ENCODE peak calls at places on chromosomes 2 and 18, in six cellular contexts. One of them, this sample, is unnamed. For H3K36me3, the result is how much of the 10 kb centered on the place peaks cover.

GRCh38 chr2:73268831-73269685 is 15.2 kb downstream of the FBXO41 start:
- DNase-seq in neural progenitor cell: peak
- DNase-seq in esophagus squamous epithelium: no peak
- DNase-seq in astrocyte: no peak
- DNase-seq in tibial artery: no peak
- DNase-seq in lower lobe of right lung: no peak
- DNase-seq in this sample: no peak

GRCh38 chr2:71277536-71278103 is 50.7 kb upstream of the PAIP2B start:
- DNase-seq in neural progenitor cell: peak
- DNase-seq in esophagus squamous epithelium: no peak
- DNase-seq in astrocyte: peak
- DNase-seq in tibial artery: no peak
- DNase-seq in lower lobe of right lung: peak
- DNase-seq in this sample: no peak

GRCh38 chr2:26687328-26687727 is 5.2 kb upstream of the KCNK3 start:
- DNase-seq in neural progenitor cell: no peak
- DNase-seq in esophagus squamous epithelium: no peak
- DNase-seq in astrocyte: no peak
- DNase-seq in tibial artery: no peak
- DNase-seq in lower lobe of right lung: no peak
- DNase-seq in this sample: no peak

GRCh38 chr18:10202947-10203346 is 251.5 kb upstream of the APCDD1 start:
- DNase-seq in neural progenitor cell: peak
- DNase-seq in esophagus squamous epithelium: no peak
- DNase-seq in astrocyte: no peak
- DNase-seq in tibial artery: no peak
- DNase-seq in lower lobe of right lung: no peak
- DNase-seq in this sample: no peak

GRCh38 chr2:218583983-218584850 is 15.6 kb downstream of the CNOT9 start:
- DNase-seq in neural progenitor cell: no peak
- DNase-seq in esophagus squamous epithelium: no peak
- DNase-seq in astrocyte: no peak
- DNase-seq in tibial artery: no peak
- DNase-seq in lower lobe of right lung: no peak
- DNase-seq in this sample: no peak

GRCh38 chr2:74845217-74845751 is 11.4 kb downstream of the HK2 start:
- DNase-seq in neural progenitor cell: peak
- DNase-seq in esophagus squamous epithelium: peak
- DNase-seq in astrocyte: peak
- DNase-seq in tibial artery: peak
- DNase-seq in lower lobe of right lung: peak
- DNase-seq in this sample: peak

GRCh38 chr2:27083410-27084296 is 2.9 kb upstream of the KHK start:
- DNase-seq in neural progenitor cell: no peak
- DNase-seq in esophagus squamous epithelium: no peak
- DNase-seq in astrocyte: no peak
- DNase-seq in tibial artery: no peak
- DNase-seq in lower lobe of right lung: no peak
- DNase-seq in this sample: peak

GRCh38 chr2:31020713-31021112 is 117.5 kb downstream of the GALNT14 start:
- DNase-seq in neural progenitor cell: no peak
- DNase-seq in esophagus squamous epithelium: no peak
- DNase-seq in astrocyte: no peak
- DNase-seq in tibial artery: no peak
- DNase-seq in lower lobe of right lung: no peak
- DNase-seq in this sample: no peak

GRCh38 chr2:119760876-119761275 is 1.2 kb downstream of the PTPN4 start:
- DNase-seq in neural progenitor cell: no peak
- DNase-seq in esophagus squamous epithelium: no peak
- DNase-seq in astrocyte: no peak
- DNase-seq in tibial artery: no peak
- DNase-seq in lower lobe of right lung: no peak
- DNase-seq in this sample: no peak

GRCh38 chr2:86764661-86765307 is 25.9 kb downstream of the CD8A start:
- DNase-seq in neural progenitor cell: peak
- DNase-seq in esophagus squamous epithelium: no peak
- DNase-seq in astrocyte: peak
- DNase-seq in tibial artery: no peak
- DNase-seq in lower lobe of right lung: no peak
- DNase-seq in this sample: no peak

GRCh38 chr18:7021994-7022840 is 95.4 kb downstream of the LAMA1 start:
- DNase-seq in neural progenitor cell: peak
- DNase-seq in esophagus squamous epithelium: no peak
- DNase-seq in astrocyte: no peak
- DNase-seq in tibial artery: no peak
- DNase-seq in lower lobe of right lung: no peak
- DNase-seq in this sample: no peak

GRCh38 chr2:62578837-62579640 is 73.0 kb upstream of the TMEM17 start:
- DNase-seq in neural progenitor cell: no peak
- DNase-seq in esophagus squamous epithelium: no peak
- DNase-seq in astrocyte: peak
- DNase-seq in tibial artery: no peak
- DNase-seq in lower lobe of right lung: no peak
- DNase-seq in this sample: no peak

GRCh38 chr18:68714356-68714706 is 577 bp downstream of the TMX3 start:
- DNase-seq in neural progenitor cell: peak
- DNase-seq in esophagus squamous epithelium: no peak
- DNase-seq in astrocyte: no peak
- DNase-seq in tibial artery: peak
- DNase-seq in lower lobe of right lung: peak
- DNase-seq in this sample: no peak

GRCh38 chr2:151974997-151975396 is 123.8 kb downstream of the CACNB4 start:
- DNase-seq in neural progenitor cell: no peak
- DNase-seq in esophagus squamous epithelium: no peak
- DNase-seq in astrocyte: no peak
- DNase-seq in tibial artery: no peak
- DNase-seq in lower lobe of right lung: no peak
- DNase-seq in this sample: no peak

GRCh38 chr2:151973013-151973900 is 125.6 kb downstream of the CACNB4 start:
- DNase-seq in neural progenitor cell: peak
- DNase-seq in esophagus squamous epithelium: no peak
- DNase-seq in astrocyte: no peak
- DNase-seq in tibial artery: no peak
- DNase-seq in lower lobe of right lung: no peak
- DNase-seq in this sample: no peak

GRCh38 chr2:151971301-151972072 is 127.4 kb downstream of the CACNB4 start:
- DNase-seq in neural progenitor cell: no peak
- DNase-seq in esophagus squamous epithelium: no peak
- DNase-seq in astrocyte: no peak
- DNase-seq in tibial artery: no peak
- DNase-seq in lower lobe of right lung: no peak
- DNase-seq in this sample: no peak

GRCh38 chr2:151973901-151974199 is 125.0 kb downstream of the CACNB4 start:
- DNase-seq in neural progenitor cell: peak
- DNase-seq in esophagus squamous epithelium: no peak
- DNase-seq in astrocyte: peak
- DNase-seq in tibial artery: peak
- DNase-seq in lower lobe of right lung: no peak
- DNase-seq in this sample: peak

GRCh38 chr2:151972176-151973012 is 126.5 kb downstream of the CACNB4 start:
- DNase-seq in neural progenitor cell: no peak
- DNase-seq in esophagus squamous epithelium: no peak
- DNase-seq in astrocyte: no peak
- DNase-seq in tibial artery: no peak
- DNase-seq in lower lobe of right lung: no peak
- DNase-seq in this sample: no peak
- TF ChIP-seq CTCF in neural progenitor cell: no peak
- TF ChIP-seq CTCF in esophagus squamous epithelium: no peak
- TF ChIP-seq CTCF in astrocyte: no peak
- TF ChIP-seq CTCF in tibial artery: no peak
- TF ChIP-seq CTCF in lower lobe of right lung: no peak
- TF ChIP-seq CTCF in this sample: no peak

GRCh38 chr2:232741284-232741683 is 35.1 kb downstream of the KCNJ13 start:
- DNase-seq in neural progenitor cell: no peak
- DNase-seq in esophagus squamous epithelium: no peak
- DNase-seq in astrocyte: no peak
- DNase-seq in tibial artery: no peak
- DNase-seq in lower lobe of right lung: no peak
- DNase-seq in this sample: no peak

GRCh38 chr2:232744963-232745362 is 31.4 kb downstream of the KCNJ13 start:
- DNase-seq in neural progenitor cell: no peak
- DNase-seq in esophagus squamous epithelium: no peak
- DNase-seq in astrocyte: no peak
- DNase-seq in tibial artery: no peak
- DNase-seq in lower lobe of right lung: no peak
- DNase-seq in this sample: no peak

GRCh38 chr2:232741972-232742371 is 34.4 kb downstream of the KCNJ13 start:
- DNase-seq in neural progenitor cell: no peak
- DNase-seq in esophagus squamous epithelium: no peak
- DNase-seq in astrocyte: no peak
- DNase-seq in tibial artery: no peak
- DNase-seq in lower lobe of right lung: no peak
- DNase-seq in this sample: no peak
- H3K36me3 ChIP-seq in neural progenitor cell: under half
- H3K36me3 ChIP-seq in esophagus squamous epithelium: under half
- H3K36me3 ChIP-seq in astrocyte: under half
- H3K36me3 ChIP-seq in tibial artery: under half
- H3K36me3 ChIP-seq in lower lobe of right lung: under half
- H3K36me3 ChIP-seq in this sample: under half

GRCh38 chr2:206521115-206521514 is 77.8 kb downstream of the ADAM23 start:
- DNase-seq in neural progenitor cell: no peak
- DNase-seq in esophagus squamous epithelium: no peak
- DNase-seq in astrocyte: no peak
- DNase-seq in tibial artery: no peak
- DNase-seq in lower lobe of right lung: no peak
- DNase-seq in this sample: no peak
- TF ChIP-seq CTCF in neural progenitor cell: no peak
- TF ChIP-seq CTCF in esophagus squamous epithelium: no peak
- TF ChIP-seq CTCF in astrocyte: no peak
- TF ChIP-seq CTCF in tibial artery: no peak
- TF ChIP-seq CTCF in lower lobe of right lung: no peak
- TF ChIP-seq CTCF in this sample: no peak

GRCh38 chr18:22985250-22985649 is 52.1 kb downstream of the RBBP8 start:
- DNase-seq in neural progenitor cell: no peak
- DNase-seq in esophagus squamous epithelium: no peak
- DNase-seq in astrocyte: no peak
- DNase-seq in tibial artery: no peak
- DNase-seq in lower lobe of right lung: no peak
- DNase-seq in this sample: no peak
- H3K36me3 ChIP-seq in neural progenitor cell: under half
- H3K36me3 ChIP-seq in esophagus squamous epithelium: under half
- H3K36me3 ChIP-seq in astrocyte: under half
- H3K36me3 ChIP-seq in tibial artery: under half
- H3K36me3 ChIP-seq in lower lobe of right lung: under half
- H3K36me3 ChIP-seq in this sample: under half

GRCh38 chr2:228065686-228066085 is 115.8 kb downstream of the SPHKAP start:
- DNase-seq in neural progenitor cell: no peak
- DNase-seq in esophagus squamous epithelium: no peak
- DNase-seq in astrocyte: no peak
- DNase-seq in tibial artery: no peak
- DNase-seq in lower lobe of right lung: no peak
- DNase-seq in this sample: no peak
- TF ChIP-seq CTCF in neural progenitor cell: no peak
- TF ChIP-seq CTCF in esophagus squamous epithelium: no peak
- TF ChIP-seq CTCF in astrocyte: no peak
- TF ChIP-seq CTCF in tibial artery: no peak
- TF ChIP-seq CTCF in lower lobe of right lung: no peak
- TF ChIP-seq CTCF in this sample: no peak

DNA sequence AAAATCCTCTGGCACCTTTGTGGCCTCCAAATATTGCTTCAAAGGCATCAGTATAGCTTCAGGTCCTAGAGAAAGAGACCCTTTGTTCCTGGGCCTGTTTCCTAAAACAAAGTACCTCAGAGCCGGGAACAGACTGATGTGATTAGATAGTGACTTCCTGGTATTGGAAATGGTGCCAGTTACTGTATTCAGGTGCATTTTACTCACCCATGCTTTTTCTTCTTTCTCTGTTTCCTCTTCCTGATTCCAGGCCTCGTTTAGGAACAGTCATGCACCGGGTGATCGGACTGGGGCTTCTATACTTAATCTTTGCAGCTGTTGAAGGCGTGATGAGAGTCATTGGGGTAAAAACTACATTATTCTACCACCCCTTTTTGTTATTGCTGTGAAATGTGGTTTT is 34.3 kb downstream of the TMEM87B start:
- DNase-seq in neural progenitor cell: no peak
- DNase-seq in esophagus squamous epithelium: no peak
- DNase-seq in astrocyte: no peak
- DNase-seq in tibial artery: no peak
- DNase-seq in lower lobe of right lung: no peak
- DNase-seq in this sample: no peak
- H3K36me3 ChIP-seq in neural progenitor cell: under half
- H3K36me3 ChIP-seq in esophagus squamous epithelium: under half
- H3K36me3 ChIP-seq in astrocyte: under half
- H3K36me3 ChIP-seq in tibial artery: half or more
- H3K36me3 ChIP-seq in lower lobe of right lung: half or more
- H3K36me3 ChIP-seq in this sample: under half

This sample was measured in uterus.